ENCODE peak calls at places on chromosomes 4 and X, in four cellular contexts. W is A549, I is K562, Y is HepG2. G is an unnamed sample.

GRCh38 chr4:37392540-37393255 is 148.2 kb downstream of the NWD2 start:
- DNase-seq in W (no peak), I (no peak), Y (no peak), G (no peak)

GRCh38 chr4:100790838-100791615 is 273.2 kb upstream of the EMCN start:
- DNase-seq in I (no peak), W (no peak), Y (no peak), G (no peak)

GRCh38 chr4:23788460-23788859 is 101.4 kb downstream of the PPARGC1A start:
- DNase-seq in Y (peak), W (no peak), I (no peak), G (no peak)

GRCh38 chr4:139735381-139736256 is 70.0 kb downstream of the MGST2 start:
- DNase-seq in I (no peak), Y (no peak), W (no peak), G (peak)

GRCh38 chrX:23720117-23720677 is 22.9 kb downstream of the ACOT9 start:
- DNase-seq in I (no peak), Y (no peak), W (no peak), G (no peak)

GRCh38 chrX:114924846-114925245 is 92.6 kb downstream of the IL13RA2 start:
- DNase-seq in I (no peak), Y (no peak), W (no peak), G (no peak)

GRCh38 chr4:587671-588350 is 11.7 kb upstream of the TMEM271 start:
- DNase-seq in Y (no peak), I (no peak), W (no peak), G (no peak)

GRCh38 chrX:109911046-109911445 is 91.9 kb upstream of the TMEM164 start:
- DNase-seq in I (no peak), Y (no peak), W (peak), G (no peak)

GRCh38 chr4:70759627-70760026 is 37.9 kb downstream of the RUFY3 start:
- DNase-seq in I (no peak), Y (no peak), W (no peak), G (no peak)

GRCh38 chr4:55216871-55217635 is 91.7 kb upstream of the KDR start:
- DNase-seq in W (no peak), Y (no peak), I (no peak), G (no peak)

GRCh38 chr4:183284965-183285364 is 35.1 kb downstream of the CLDN22 start:
- DNase-seq in I (no peak), Y (no peak), W (no peak), G (no peak)

GRCh38 chr4:42302348-42302747 is 94.9 kb upstream of the SHISA3 start:
- DNase-seq in Y (peak), W (no peak), I (peak), G (peak)

GRCh38 chr4:100366213-100366612 is 151.6 kb downstream of the EMCN start:
- DNase-seq in W (no peak), Y (no peak), I (no peak), G (peak)

GRCh38 chrX:139079789-139080188 is 368.3 kb upstream of the FGF13 start:
- DNase-seq in W (no peak), Y (no peak), I (no peak), G (no peak)

GRCh38 chr4:80192937-80193336 is 4.4 kb upstream of the PRDM8 start:
- DNase-seq in W (no peak), Y (no peak), I (no peak), G (no peak)

GRCh38 chr4:114654607-114655006 is 56.0 kb downstream of the UGT8 start:
- DNase-seq in I (no peak), W (no peak), Y (no peak), G (no peak)

GRCh38 chr4:25223770-25224375 is 10.0 kb upstream of the PI4K2B start:
- DNase-seq in W (no peak), Y (no peak), I (no peak), G (peak)

DNA sequence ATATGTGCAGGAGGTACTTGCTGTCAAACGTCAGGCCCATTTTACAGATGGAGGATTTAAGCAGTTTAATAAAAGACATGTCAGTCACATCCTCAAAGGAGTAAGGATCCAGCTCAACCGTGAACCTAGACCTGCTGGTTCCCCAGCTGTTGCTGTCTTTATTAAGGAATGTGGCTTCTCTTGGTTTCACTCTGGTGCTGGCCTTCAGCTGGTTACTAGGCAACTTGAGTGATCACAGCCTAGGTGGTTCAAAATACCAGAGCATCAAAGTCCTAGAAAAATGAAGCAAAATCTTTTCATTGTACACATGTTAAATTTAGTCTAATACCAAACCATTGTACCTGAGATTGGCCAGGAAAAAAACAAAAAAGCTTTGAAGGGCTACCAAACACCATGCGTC is 32.7 kb upstream of the GLRA2 start:
- DNase-seq in W (no peak), I (no peak), Y (no peak), G (no peak)
- TF ChIP-seq HMGXB4 in W (no peak), I (no peak), Y (no peak), G (no peak)

GRCh38 chr4:81352476-81352875 is 119.2 kb downstream of the RASGEF1B start:
- DNase-seq in W (no peak), Y (no peak), I (no peak), G (no peak)

GRCh38 chr4:81346719-81347118 is 125.0 kb downstream of the RASGEF1B start:
- DNase-seq in W (no peak), Y (no peak), I (no peak), G (no peak)

GRCh38 chr4:81355136-81355535 is 116.6 kb downstream of the RASGEF1B start:
- DNase-seq in W (no peak), Y (no peak), I (no peak), G (no peak)

GRCh38 chr4:81353861-81354260 is 117.8 kb downstream of the RASGEF1B start:
- DNase-seq in W (no peak), Y (no peak), I (no peak), G (no peak)

GRCh38 chr4:81351653-81352455 is 119.9 kb downstream of the RASGEF1B start:
- DNase-seq in W (peak), I (peak), Y (peak), G (peak)
- TF ChIP-seq HMGXB4 in W (no peak), I (no peak), Y (no peak), G (no peak)

GRCh38 chr4:56990109-56990508 is 11.4 kb downstream of the POLR2B start:
- DNase-seq in I (no peak), Y (no peak), W (no peak), G (no peak)

GRCh38 chr4:56981795-56982201 is 3.1 kb downstream of the POLR2B start:
- DNase-seq in I (no peak), Y (no peak), W (no peak), G (no peak)

GRCh38 chr4:56986192-56986591 is 7.5 kb downstream of the POLR2B start:
- DNase-seq in I (no peak), W (no peak), Y (no peak), G (no peak)

GRCh38 chr4:56986952-56987351 is 8.3 kb downstream of the POLR2B start:
- DNase-seq in I (no peak), W (no peak), Y (no peak), G (no peak)
- TF ChIP-seq HMGXB4 in I (no peak), W (no peak), Y (no peak), G (no peak)

GRCh38 chr4:7420661-7421040 is 14.1 kb downstream of the PSAPL1 start:
- DNase-seq in Y (no peak), W (no peak), I (no peak), G (no peak)

GRCh38 chr4:7423391-7423790 is 11.3 kb downstream of the PSAPL1 start:
- DNase-seq in Y (no peak), I (no peak), W (no peak), G (no peak)

GRCh38 chr4:7422898-7423180 is 11.9 kb downstream of the PSAPL1 start:
- DNase-seq in I (no peak), W (no peak), Y (no peak), G (no peak)

GRCh38 chr4:7421356-7422097 is 13.2 kb downstream of the PSAPL1 start:
- DNase-seq in Y (no peak), W (no peak), I (no peak), G (no peak)

GRCh38 chr4:7422098-7422897 is 12.4 kb downstream of the PSAPL1 start:
- DNase-seq in W (no peak), Y (no peak), I (no peak), G (peak)
- TF ChIP-seq HMGXB4 in W (no peak), Y (no peak), I (no peak), G (no peak)

GRCh38 chr4:16142598-16143295 is 58.9 kb upstream of the PROM1 start:
- DNase-seq in I (no peak), W (no peak), Y (no peak), G (no peak)

GRCh38 chr4:16139066-16139945 is 55.5 kb upstream of the PROM1 start:
- DNase-seq in Y (no peak), I (no peak), W (no peak), G (no peak)

GRCh38 chr4:16136771-16137170 is 52.9 kb upstream of the PROM1 start:
- DNase-seq in W (no peak), I (no peak), Y (no peak), G (no peak)

GRCh38 chr4:16136321-16136720 is 52.5 kb upstream of the PROM1 start:
- DNase-seq in Y (no peak), W (no peak), I (no peak), G (no peak)

GRCh38 chr4:16140520-16141249 is 56.9 kb upstream of the PROM1 start:
- DNase-seq in I (no peak), Y (peak), W (no peak), G (no peak)
- TF ChIP-seq HMGXB4 in I (no peak), Y (no peak), W (no peak), G (no peak)

GRCh38 chrX:13627306-13627705 is 25.6 kb upstream of the TCEANC start:
- DNase-seq in Y (no peak), I (no peak), W (no peak), G (no peak)
- TF ChIP-seq HMGXB4 in Y (no peak), I (no peak), W (no peak), G (no peak)

GRCh38 chr4:48939785-48940184 is 33.2 kb upstream of the OCIAD2 start:
- DNase-seq in I (no peak), Y (no peak), W (peak), G (no peak)
- TF ChIP-seq HMGXB4 in I (no peak), Y (no peak), W (no peak), G (no peak)

DNA sequence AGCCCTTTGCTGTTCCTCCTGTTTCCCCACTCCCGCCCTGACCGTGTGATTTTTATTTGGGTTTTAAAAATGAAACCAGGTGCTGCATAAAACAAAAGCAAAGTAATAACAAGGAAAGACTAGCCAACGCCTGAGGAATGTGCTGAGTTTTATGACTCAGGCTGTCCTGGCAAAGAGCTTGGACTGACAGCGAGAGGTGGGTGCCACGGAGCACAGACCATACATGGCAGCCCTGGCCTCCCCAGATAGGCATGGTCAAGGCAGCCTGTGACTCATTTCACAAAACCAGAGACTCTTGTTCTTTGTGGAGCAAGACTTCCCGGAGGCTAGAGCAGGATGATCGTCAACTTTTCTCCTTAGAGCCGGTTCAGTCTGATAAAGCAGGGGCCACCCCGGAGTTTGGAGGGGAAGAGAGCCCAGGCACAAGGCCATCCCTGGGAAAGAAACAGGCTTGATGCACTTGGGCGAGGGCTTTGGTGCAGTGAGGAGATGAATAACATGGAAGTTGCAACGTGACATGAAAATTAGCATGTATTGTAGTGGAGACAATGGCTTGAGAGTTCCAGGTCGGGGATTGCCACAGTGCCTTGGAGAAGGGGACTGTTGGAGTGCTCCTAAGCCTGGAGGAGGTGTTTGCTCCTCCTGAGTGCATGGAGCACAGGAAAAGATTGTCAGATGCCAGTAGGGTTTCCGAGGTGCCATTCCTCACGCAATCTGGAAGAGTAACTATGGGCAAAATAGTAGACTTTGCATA is 54.8 kb downstream of the C4orf51 start:
- DNase-seq in I (no peak), Y (peak), W (peak), G (no peak)
- TF ChIP-seq HMGXB4 in I (no peak), Y (no peak), W (no peak), G (no peak)

GRCh38 chr4:4419896-4420295 is 33.0 kb downstream of the NSG1 start:
- DNase-seq in Y (no peak), W (no peak), I (no peak), G (no peak)

GRCh38 chr4:4415806-4416805 is 29.2 kb downstream of the NSG1 start:
- DNase-seq in W (no peak), I (no peak), Y (no peak), G (no peak)

GRCh38 chr4:4418676-4419370 is 31.9 kb downstream of the NSG1 start:
- DNase-seq in Y (no peak), W (no peak), I (no peak), G (no peak)

GRCh38 chr4:4416981-4417380 is 30.1 kb downstream of the NSG1 start:
- DNase-seq in Y (no peak), W (no peak), I (no peak), G (no peak)

DNA sequence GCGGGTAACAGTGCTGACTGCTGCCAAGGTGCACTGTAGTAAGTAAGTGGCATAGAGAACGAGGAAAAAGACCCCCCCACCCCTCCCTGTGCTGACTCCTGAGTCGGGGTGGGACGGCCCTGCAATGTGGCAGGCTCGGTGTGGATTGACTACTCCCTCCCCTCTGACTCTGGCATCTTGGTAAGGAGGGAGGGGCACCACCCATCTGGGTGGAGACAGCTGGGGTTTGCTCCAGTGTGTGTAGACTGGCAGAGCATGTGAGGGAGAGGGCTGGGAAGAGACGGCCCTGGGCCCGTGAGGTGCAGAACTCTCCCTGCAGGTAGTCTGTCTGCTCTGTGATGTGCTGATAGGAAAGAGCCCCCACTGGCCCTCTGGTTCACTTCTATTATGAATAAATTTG is 31.0 kb downstream of the NSG1 start:
- DNase-seq in W (no peak), Y (no peak), I (no peak), G (no peak)
- TF ChIP-seq HMGXB4 in W (no peak), Y (no peak), I (no peak), G (no peak)

DNA sequence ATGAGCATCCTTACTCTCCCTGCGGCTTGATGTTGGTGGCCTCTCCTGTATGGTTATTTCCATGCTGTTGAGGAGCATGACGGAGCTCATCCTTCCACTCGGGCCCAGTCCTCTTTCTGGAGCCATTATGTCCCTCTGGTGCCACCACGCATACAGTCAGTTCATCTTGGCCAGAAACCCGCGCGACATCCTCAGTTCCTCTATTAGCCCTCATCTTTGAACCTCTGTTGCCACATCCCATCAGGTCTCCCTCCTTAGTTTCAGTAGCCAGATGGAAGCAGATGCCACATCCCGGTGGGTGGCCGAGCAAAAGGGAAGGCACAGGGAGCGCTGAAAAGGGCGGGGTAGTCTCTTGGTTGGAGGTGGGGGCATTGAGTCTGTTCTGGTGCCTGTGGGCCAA is 4.6 kb downstream of the LOC101059915 start:
- DNase-seq in W (no peak), Y (no peak), I (no peak), G (no peak)
- TF ChIP-seq HMGXB4 in W (no peak), Y (no peak), I (no peak), G (no peak)

G was measured in WTC11.